ENCODE peak calls at places on chromosomes 16 and 17, in seven cellular contexts. G, S, L, O, D, I and R are unnamed samples.

GRCh38 chr17:48444531-48445247 is 14.7 kb upstream of the SKAP1 start:
- DNase-seq in G (no peak), S (no peak), L (no peak), O (no peak), D (peak; percentile 34), I (no peak), R (no peak)

GRCh38 chr16:56967733-56968132 is 6.0 kb downstream of the CETP start:
- DNase-seq in G (no peak), S (no peak), L (no peak), O (peak; percentile 86), D (no peak), I (no peak), R (no peak)

GRCh38 chr17:58886514-58886913 is 130.9 kb downstream of the PPM1E start:
- DNase-seq in G (no peak), S (no peak), L (no peak), O (no peak), D (no peak), I (no peak), R (no peak)

GRCh38 chr16:81401035-81401950 is 43.3 kb upstream of the CMIP start:
- DNase-seq in G (no peak), S (peak; percentile 66), L (no peak), O (peak; percentile 12), D (peak; percentile 60), I (no peak), R (peak; percentile 79)

GRCh38 chr16:4261557-4262172 is 11.2 kb downstream of the TFAP4 start:
- DNase-seq in G (no peak), S (peak; percentile 22), L (peak; percentile 95), O (peak; percentile 26), D (peak; percentile 78), I (peak; percentile 78), R (no peak)

GRCh38 chr16:72992142-72992601 is 55.8 kb downstream of the ZFHX3 start:
- DNase-seq in G (no peak), S (no peak), L (peak; percentile 53), O (no peak), D (no peak), I (peak; percentile 37), R (no peak)

GRCh38 chr17:9181640-9182039 is 160.3 kb downstream of the NTN1 start:
- DNase-seq in G (no peak), S (no peak), L (no peak), O (no peak), D (no peak), I (no peak), R (no peak)

GRCh38 chr17:80007939-80008338 is 27.7 kb downstream of the TBC1D16 start:
- DNase-seq in G (no peak), S (no peak), L (no peak), O (no peak), D (no peak), I (no peak), R (no peak)

GRCh38 chr16:87006789-87007745 is 310.1 kb downstream of the C16orf95 start:
- DNase-seq in G (no peak), S (no peak), L (no peak), O (no peak), D (no peak), I (no peak), R (no peak)

GRCh38 chr17:13957636-13958035 is 111.7 kb upstream of the COX10 start:
- DNase-seq in G (no peak), S (no peak), L (no peak), O (no peak), D (no peak), I (no peak), R (no peak)

GRCh38 chr17:58702045-58702476 is 9.7 kb downstream of the RAD51C start:
- DNase-seq in G (peak; percentile 73), S (no peak), L (no peak), O (no peak), D (no peak), I (no peak), R (no peak)

GRCh38 chr16:71460246-71460645 is 1.8 kb downstream of the ZNF23 start:
- DNase-seq in G (no peak), S (no peak), L (no peak), O (no peak), D (no peak), I (no peak), R (no peak)

GRCh38 chr16:71453051-71453450 is 9.0 kb downstream of the ZNF23 start:
- DNase-seq in G (no peak), S (no peak), L (no peak), O (no peak), D (no peak), I (no peak), R (no peak)

GRCh38 chr16:71459510-71459909 is 2.5 kb downstream of the ZNF23 start:
- DNase-seq in G (no peak), S (no peak), L (no peak), O (no peak), D (no peak), I (no peak), R (no peak)

GRCh38 chr16:71461686-71462648 is at the start of gene ZNF23:
- DNase-seq in G (peak; percentile 39), S (peak; percentile 57), L (peak; percentile 92), O (peak; percentile 64), D (peak; percentile 87), I (peak; percentile 96), R (peak; percentile 81)

GRCh38 chr16:71456801-71457200 is 5.2 kb downstream of the ZNF23 start:
- DNase-seq in G (no peak), S (no peak), L (no peak), O (no peak), D (no peak), I (no peak), R (no peak)
- TF ChIP-seq JUND in G (no peak), S (no peak), L (no peak), O (no peak), D (no peak), I (no peak), R (no peak)

DNA sequence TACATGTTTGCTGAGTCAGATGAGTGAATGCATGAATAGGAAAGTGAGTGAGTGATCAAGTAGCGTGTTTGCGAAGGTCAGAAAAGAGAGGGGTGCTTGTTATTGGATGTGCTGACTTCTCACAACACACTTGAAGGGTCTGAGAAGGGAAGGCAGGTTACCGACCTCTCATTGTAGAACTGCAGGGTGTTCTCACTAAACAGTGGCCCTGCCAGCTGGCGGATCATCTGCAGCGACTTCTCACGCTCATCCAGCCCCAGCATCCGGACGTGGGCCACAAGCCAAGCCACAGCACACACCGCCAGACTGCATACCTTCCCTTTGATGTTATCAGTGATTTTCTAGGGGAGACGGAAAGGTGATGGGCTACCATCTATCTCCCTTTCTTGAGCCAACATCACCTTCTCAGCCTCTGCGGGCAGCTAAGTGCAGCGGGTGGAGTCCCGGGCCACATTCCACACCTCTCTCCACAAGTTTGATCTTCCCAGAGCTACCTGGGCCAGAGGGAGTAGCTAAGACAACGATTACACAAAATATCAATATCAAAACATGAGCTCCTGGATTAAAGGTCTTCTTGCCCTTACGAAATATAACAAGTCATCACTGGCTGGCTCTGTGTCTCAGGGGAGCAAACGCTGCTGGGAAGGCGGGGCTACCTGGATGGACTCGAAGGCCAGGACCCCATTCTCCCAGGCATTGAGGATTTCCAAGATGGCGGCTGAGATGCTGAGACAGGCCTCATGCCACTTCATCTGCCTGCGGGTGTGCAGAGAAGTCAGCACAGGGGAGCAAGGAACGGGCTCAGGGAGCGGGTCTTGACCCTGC is 11.0 kb downstream of the CSF3 start:
- DNase-seq in G (no peak), S (no peak), L (no peak), O (no peak), D (no peak), I (no peak), R (no peak)
- TF ChIP-seq JUND in G (no peak), S (no peak), L (no peak), O (no peak), D (no peak), I (no peak), R (no peak)

GRCh38 chr17:78214016-78214705 is at the start of gene BIRC5:
- DNase-seq in G (peak; percentile 23), S (peak; percentile 74), L (peak; percentile 96), O (peak; percentile 82), D (peak; percentile 93), I (peak; percentile 100), R (peak; percentile 95)
- TF ChIP-seq JUND in G (no peak), S (no peak), L (no peak), O (no peak), D (peak; percentile 42), I (no peak), R (no peak)

DNA sequence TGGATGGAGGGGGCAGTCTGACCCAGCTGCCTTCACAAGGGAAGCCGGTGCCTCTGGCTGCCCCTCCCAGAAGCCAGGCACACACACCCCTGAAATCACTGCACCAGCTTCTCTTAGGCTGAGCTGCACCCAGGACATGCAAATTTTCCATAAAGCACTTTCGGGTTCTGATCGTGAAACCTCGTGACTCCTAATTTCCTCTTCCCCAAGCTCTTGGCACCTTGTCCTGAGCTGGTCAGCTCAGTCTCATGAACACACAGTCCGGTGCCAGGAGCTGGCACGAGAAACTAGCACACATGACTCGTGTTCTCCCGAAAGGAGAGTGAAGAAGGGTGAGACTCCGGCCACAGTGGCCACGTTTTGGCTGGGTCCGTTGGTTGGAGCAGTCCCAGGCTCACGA is 9.0 kb upstream of the ABR start:
- DNase-seq in G (no peak), S (no peak), L (no peak), O (no peak), D (no peak), I (no peak), R (no peak)
- TF ChIP-seq JUND in G (no peak), S (no peak), L (no peak), O (no peak), D (no peak), I (no peak), R (no peak)

GRCh38 chr17:17437893-17438292 is 38.9 kb upstream of the MED9 start:
- DNase-seq in G (no peak), S (no peak), L (no peak), O (no peak), D (no peak), I (no peak), R (no peak)

GRCh38 chr17:17434477-17434876 is 42.3 kb upstream of the MED9 start:
- DNase-seq in G (no peak), S (no peak), L (no peak), O (no peak), D (no peak), I (no peak), R (no peak)

GRCh38 chr17:17433260-17433659 is 43.5 kb upstream of the MED9 start:
- DNase-seq in G (no peak), S (no peak), L (no peak), O (peak; percentile 67), D (no peak), I (no peak), R (no peak)

GRCh38 chr17:17437461-17437860 is 39.3 kb upstream of the MED9 start:
- DNase-seq in G (no peak), S (no peak), L (no peak), O (no peak), D (no peak), I (no peak), R (no peak)

GRCh38 chr17:17435323-17435722 is 41.5 kb upstream of the MED9 start:
- DNase-seq in G (no peak), S (no peak), L (no peak), O (peak; percentile 80), D (no peak), I (no peak), R (no peak)
- TF ChIP-seq JUND in G (no peak), S (no peak), L (no peak), O (peak; percentile 29), D (peak; percentile 69), I (peak; percentile 28), R (no peak)

GRCh38 chr16:27847030-27847550 is 216.4 kb downstream of the GSG1L start:
- DNase-seq in G (no peak), S (no peak), L (no peak), O (no peak), D (no peak), I (no peak), R (no peak)
- TF ChIP-seq JUND in G (no peak), S (no peak), L (no peak), O (no peak), D (no peak), I (no peak), R (no peak)

GRCh38 chr16:65833171-65833871 is 533.2 kb upstream of the CDH5 start:
- DNase-seq in G (no peak), S (no peak), L (no peak), O (no peak), D (peak; percentile 16), I (peak; percentile 53), R (no peak)
- TF ChIP-seq JUND in G (no peak), S (no peak), L (no peak), O (no peak), D (peak; percentile 17), I (peak; percentile 62), R (no peak)